ENCODE peak calls at places on chromosomes 7 and 10, in eight cellular contexts. P, F, T, E, A, S, M and C are unnamed samples.

GRCh38 chr10:49385939-49386922 is 9.7 kb downstream of the DRGX start:
- DNase-seq in M (peak; percentile 53), P (no peak), F (no peak), A (no peak), E (no peak), S (no peak), T (no peak), C (no peak)

GRCh38 chr7:118182618-118183253 is 1.2 kb upstream of the LSM8 start:
- DNase-seq in E (no peak), T (no peak), F (no peak), P (peak; percentile 6), M (no peak), S (peak; percentile 7), A (no peak), C (no peak)

GRCh38 chr10:92298487-92298886 is 7.5 kb downstream of the MARCHF5 start:
- DNase-seq in S (no peak), P (no peak), A (no peak), T (no peak), M (no peak), F (no peak), E (no peak), C (no peak)

GRCh38 chr7:83211685-83212084 is 49.0 kb upstream of the PCLO start:
- DNase-seq in S (no peak), A (no peak), T (no peak), F (no peak), M (no peak), P (no peak), E (no peak), C (no peak)

GRCh38 chr7:105345725-105346124 is 43.0 kb downstream of the SRPK2 start:
- DNase-seq in P (no peak), F (no peak), A (no peak), M (no peak), E (no peak), S (no peak), T (no peak), C (no peak)

GRCh38 chr7:69598487-69599148 is 343 bp downstream of the AUTS2 start:
- DNase-seq in E (peak; percentile 64), A (no peak), P (no peak), S (no peak), F (peak; percentile 4), T (peak; percentile 24), M (no peak), C (peak; percentile 75)

GRCh38 chr10:123563994-123564393 is 102.2 kb upstream of the GPR26 start:
- DNase-seq in P (no peak), T (no peak), E (no peak), F (no peak), S (no peak), M (no peak), A (no peak), C (peak; percentile 35)

GRCh38 chr10:117677239-117677638 is 134.7 kb downstream of the EMX2 start:
- DNase-seq in T (no peak), M (no peak), A (no peak), F (peak; percentile 53), S (no peak), E (no peak), P (no peak), C (peak; percentile 63)

GRCh38 chr7:130903358-130903974 is 169.5 kb upstream of the KLF14 start:
- DNase-seq in T (no peak), M (no peak), A (no peak), E (no peak), S (no peak), F (peak; percentile 90), P (peak; percentile 99), C (no peak)

GRCh38 chr10:52483587-52483986 is 169.5 kb downstream of the DKK1 start:
- DNase-seq in F (no peak), S (no peak), E (no peak), M (no peak), A (no peak), P (no peak), T (no peak), C (no peak)

GRCh38 chr10:4443419-4443818 is 382.6 kb upstream of the AKR1E2 start:
- DNase-seq in F (no peak), A (no peak), M (no peak), S (no peak), T (no peak), E (no peak), P (no peak), C (no peak)

GRCh38 chr7:33421384-33421783 is 292.0 kb downstream of the BBS9 start:
- DNase-seq in S (no peak), F (no peak), T (no peak), E (no peak), A (no peak), M (no peak), P (peak; percentile 44), C (no peak)

GRCh38 chr10:133364645-133365431 is 7.0 kb upstream of the FUOM start:
- DNase-seq in A (no peak), E (no peak), P (no peak), S (no peak), M (no peak), F (no peak), T (no peak), C (no peak)

GRCh38 chr10:102624094-102624493 is 20.2 kb upstream of the TRIM8 start:
- DNase-seq in S (no peak), P (no peak), F (no peak), T (no peak), M (no peak), E (no peak), A (no peak), C (no peak)

GRCh38 chr10:74586088-74586585 is 240.3 kb upstream of the KAT6B start:
- DNase-seq in F (peak; percentile 23), P (peak; percentile 21), S (peak; percentile 45), T (no peak), A (peak; percentile 26), E (no peak), M (no peak), C (no peak)
- H3K4me3 ChIP-seq in F (no peak overlapping the region), P (no peak overlapping the region), S (peak overlapping the region; percentile 50), T (no peak overlapping the region), A (peak overlapping the region; percentile 32), E (no peak overlapping the region), M (no peak overlapping the region), C (no peak overlapping the region)

DNA sequence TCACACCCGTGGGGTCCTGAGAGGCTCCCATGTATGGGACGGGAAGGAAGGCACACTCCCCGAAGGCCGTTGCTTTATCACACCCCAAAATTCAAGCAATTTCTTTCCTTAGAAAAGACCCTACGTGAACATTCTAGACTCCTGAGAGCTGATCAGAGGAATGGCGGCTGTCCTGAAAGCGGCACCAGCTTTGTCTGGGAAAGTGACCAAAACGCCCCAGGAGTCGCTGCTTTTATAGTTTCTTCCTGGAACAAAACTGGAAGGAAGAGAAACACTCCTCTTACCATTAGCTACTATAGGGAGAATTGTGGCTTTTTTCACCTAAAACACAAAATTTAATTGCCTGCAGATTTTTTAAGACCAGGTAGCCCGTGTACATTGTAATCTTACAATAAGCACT is 261.8 kb upstream of the RNF32 start:
- DNase-seq in E (no peak), M (no peak), T (no peak), F (no peak), P (no peak), S (no peak), A (no peak), C (no peak)
- H3K27me3 ChIP-seq in E (no peaks in the 10 kb centered on the region), M (peaks cover 9% of the 10 kb centered on the region), T (no peaks in the 10 kb centered on the region), F (no peaks in the 10 kb centered on the region), P (no peaks in the 10 kb centered on the region), S (no peaks in the 10 kb centered on the region), A (peaks cover 35% of the 10 kb centered on the region), C (no peaks in the 10 kb centered on the region)

GRCh38 chr7:136405931-136406777 is 429.0 kb upstream of the MTPN start:
- DNase-seq in P (peak; percentile 72), F (peak; percentile 35), T (peak; percentile 16), M (no peak), E (no peak), S (peak; percentile 6), A (peak; percentile 90), C (peak; percentile 31)
- H3K4me3 ChIP-seq in P (peak overlapping the region; percentile 35), F (no peak overlapping the region), T (no peak overlapping the region), M (no peak overlapping the region), E (no peak overlapping the region), S (no peak overlapping the region), A (peak overlapping the region; percentile 44), C (peak overlapping the region; percentile 5)

DNA sequence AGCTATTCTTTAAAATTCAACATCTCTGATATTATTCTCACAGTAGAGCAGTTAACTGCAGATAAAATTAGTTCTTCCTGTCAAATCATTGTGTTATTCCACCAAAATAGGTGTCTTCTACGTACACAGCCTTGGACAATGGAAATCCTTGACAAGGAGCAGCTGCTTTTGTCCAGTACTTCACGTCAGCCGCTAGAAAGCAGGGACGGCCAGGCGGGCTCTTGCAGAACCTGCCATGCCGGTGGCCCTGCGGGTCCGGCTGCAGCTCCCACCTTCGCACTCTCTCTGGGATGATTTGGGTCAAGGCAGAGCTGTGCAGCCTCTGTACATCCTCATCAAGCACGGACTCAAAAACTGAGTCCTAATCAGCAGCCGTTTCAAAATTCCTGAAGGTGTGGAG is 2.2 kb upstream of the FOXI2 start:
- DNase-seq in M (no peak), T (no peak), F (no peak), S (no peak), A (no peak), E (no peak), P (no peak), C (no peak)
- H3K27me3 ChIP-seq in M (peaks cover 79% of the 10 kb centered on the region), T (peaks cover 62% of the 10 kb centered on the region), F (peaks cover 3% of the 10 kb centered on the region), S (no peaks in the 10 kb centered on the region), A (peaks cover 95% of the 10 kb centered on the region), E (peaks cover 3% of the 10 kb centered on the region), P (peaks cover 67% of the 10 kb centered on the region), C (peaks cover 65% of the 10 kb centered on the region)

GRCh38 chr10:13972609-13973008 is 358.1 kb downstream of the FRMD4A start:
- DNase-seq in S (no peak), T (no peak), P (no peak), A (no peak), M (no peak), E (no peak), F (no peak), C (no peak)

GRCh38 chr10:13971586-13972475 is 358.9 kb downstream of the FRMD4A start:
- DNase-seq in E (no peak), M (no peak), F (no peak), A (no peak), S (no peak), T (no peak), P (peak; percentile 61), C (peak; percentile 70)

GRCh38 chr10:13969792-13970140 is 361.0 kb downstream of the FRMD4A start:
- DNase-seq in S (peak; percentile 50), T (no peak), P (no peak), F (peak; percentile 20), M (no peak), E (no peak), A (no peak), C (no peak)

GRCh38 chr10:13970231-13970966 is 360.3 kb downstream of the FRMD4A start:
- DNase-seq in S (no peak), P (no peak), F (no peak), T (no peak), A (no peak), M (no peak), E (no peak), C (peak; percentile 65)

GRCh38 chr10:13970967-13971353 is 359.8 kb downstream of the FRMD4A start:
- DNase-seq in S (no peak), T (no peak), F (no peak), E (no peak), P (no peak), A (no peak), M (no peak), C (no peak)
- H3K4me3 ChIP-seq in S (no peak overlapping the region), T (peak overlapping the region; percentile 13), F (no peak overlapping the region), E (no peak overlapping the region), P (no peak overlapping the region), A (no peak overlapping the region), M (no peak overlapping the region), C (no peak overlapping the region)